ENCODE peak calls at places on chromosomes 3 and 15, in five cellular contexts. J is Peyer's patch, Q is cardiac fibroblast, I is kidney epithelial cell, N is mammary epithelial cell. V is an unnamed sample.

GRCh38 chr3:41338276-41338675 is 139.0 kb downstream of the CTNNB1 start:
- DNase-seq in J (no peak), Q (peak), I (no peak), N (no peak), V (no peak)

GRCh38 chr3:130699765-130700164 is 46.9 kb downstream of the PIK3R4 start:
- DNase-seq in J (no peak), Q (peak), I (no peak), N (peak), V (peak)

GRCh38 chr3:30673425-30674341 is 67.3 kb downstream of the TGFBR2 start:
- DNase-seq in J (no peak), Q (no peak), I (no peak), N (no peak), V (no peak)

GRCh38 chr3:188211476-188211875 is 57.5 kb downstream of the LPP start:
- DNase-seq in J (no peak), Q (peak), I (no peak), N (no peak), V (no peak)

GRCh38 chr3:53162672-53163458 is 1.9 kb downstream of the PRKCD start:
- DNase-seq in J (peak), Q (peak), I (no peak), N (peak), V (no peak)

GRCh38 chr3:31166249-31166885 is 271.9 kb upstream of the GADL1 start:
- DNase-seq in J (no peak), Q (peak), I (peak), N (peak), V (no peak)

GRCh38 chr3:134446800-134447199 is 39.0 kb downstream of the ANAPC13 start:
- DNase-seq in J (no peak), Q (peak), I (no peak), N (peak), V (no peak)

GRCh38 chr3:42013652-42014442 is 51.9 kb upstream of the ULK4 start:
- DNase-seq in J (peak), Q (no peak), I (no peak), N (no peak), V (no peak)

GRCh38 chr3:149783576-149783975 is 8.8 kb downstream of the ANKUB1 start:
- DNase-seq in J (no peak), Q (peak), I (peak), N (peak), V (peak)

GRCh38 chr15:66008920-66009572 is 139.8 kb downstream of the RAB11A start:
- DNase-seq in J (no peak), Q (peak), I (peak), N (peak), V (no peak)

GRCh38 chr3:170356596-170357175 is 829 bp upstream of the SKIL start:
- DNase-seq in J (peak), Q (peak), I (no peak), N (peak), V (no peak)

GRCh38 chr3:116318370-116318769 is 126.9 kb downstream of the LSAMP start:
- DNase-seq in J (no peak), Q (no peak), I (no peak), N (no peak), V (no peak)

GRCh38 chr15:63291507-63291906 is 14.1 kb downstream of the APH1B start:
- DNase-seq in J (no peak), Q (peak), I (peak), N (peak), V (no peak)

GRCh38 chr3:18385706-18386105 is 39.4 kb downstream of the SATB1 start:
- DNase-seq in J (no peak), Q (no peak), I (no peak), N (no peak), V (no peak)

GRCh38 chr15:85773916-85774315 is 20.8 kb downstream of the KLHL25 start:
- DNase-seq in J (no peak), Q (no peak), I (no peak), N (no peak), V (no peak)

GRCh38 chr3:12195231-12195630 is 36.5 kb upstream of the TIMP4 start:
- DNase-seq in J (no peak), Q (peak), I (no peak), N (no peak), V (no peak)

GRCh38 chr15:59746777-59747176 is 57.7 kb upstream of the BNIP2 start:
- DNase-seq in J (no peak), Q (peak), I (no peak), N (no peak), V (no peak)

GRCh38 chr3:58164199-58164879 is 46.4 kb downstream of the DNASE1L3 start:
- DNase-seq in J (no peak), Q (no peak), I (no peak), N (no peak), V (no peak)

GRCh38 chr3:138125548-138126221 is 6.5 kb downstream of the A4GNT start:
- DNase-seq in J (no peak), Q (peak), I (no peak), N (peak), V (no peak)

GRCh38 chr3:126539558-126540250 is 15.7 kb downstream of the CHST13 start:
- DNase-seq in J (no peak), Q (no peak), I (no peak), N (no peak), V (no peak)

GRCh38 chr15:42324308-42324707 is 35.0 kb upstream of the CAPN3 start:
- DNase-seq in J (no peak), Q (peak), I (no peak), N (no peak), V (peak)

GRCh38 chr15:85743392-85744045 is 51.2 kb downstream of the KLHL25 start:
- DNase-seq in J (no peak), Q (no peak), I (no peak), N (no peak), V (no peak)

GRCh38 chr3:148631124-148631903 is 66.4 kb upstream of the AGTR1 start:
- DNase-seq in J (no peak), Q (no peak), I (no peak), N (no peak), V (no peak)

GRCh38 chr3:23712095-23712494 is 93.7 kb upstream of the UBE2E1 start:
- DNase-seq in J (no peak), Q (peak), I (no peak), N (no peak), V (no peak)

GRCh38 chr3:194875581-194876402 is 190.1 kb downstream of the FAM43A start:
- DNase-seq in J (peak), Q (no peak), I (no peak), N (no peak), V (no peak)

GRCh38 chr15:63073497-63074172 is 31.1 kb downstream of the TPM1 start:
- DNase-seq in J (no peak), Q (peak), I (no peak), N (no peak), V (no peak)

GRCh38 chr3:37028329-37028728 is 35.0 kb downstream of the MLH1 start:
- DNase-seq in J (no peak), Q (no peak), I (no peak), N (no peak), V (no peak)

GRCh38 chr3:184737641-184738518 is 26.0 kb upstream of the MAGEF1 start:
- DNase-seq in J (no peak), Q (peak), I (no peak), N (peak), V (no peak)

GRCh38 chr3:43152649-43153048 is 46.8 kb upstream of the POMGNT2 start:
- DNase-seq in J (no peak), Q (peak), I (no peak), N (no peak), V (no peak)

GRCh38 chr15:35519536-35520149 is 26.3 kb downstream of the DPH6 start:
- DNase-seq in J (no peak), Q (peak), I (no peak), N (peak), V (peak)

GRCh38 chr3:30448436-30448835 is 158.0 kb upstream of the TGFBR2 start:
- DNase-seq in J (no peak), Q (no peak), I (no peak), N (no peak), V (no peak)

GRCh38 chr15:43406192-43406591 is 35.3 kb downstream of the TUBGCP4 start:
- DNase-seq in J (no peak), Q (no peak), I (no peak), N (no peak), V (no peak)

GRCh38 chr3:140753865-140754754 is 76.2 kb downstream of the TRIM42 start:
- DNase-seq in J (no peak), Q (no peak), I (no peak), N (peak), V (no peak)

GRCh38 chr15:93372209-93372910 is 283.3 kb upstream of the RGMA start:
- DNase-seq in J (no peak), Q (no peak), I (no peak), N (no peak), V (no peak)

GRCh38 chr3:127068871-127069270 is 86.0 kb downstream of the PLXNA1 start:
- DNase-seq in J (no peak), Q (no peak), I (no peak), N (no peak), V (no peak)

GRCh38 chr3:23808525-23808924 is 2.8 kb downstream of the UBE2E1 start:
- DNase-seq in J (no peak), Q (no peak), I (no peak), N (no peak), V (no peak)

GRCh38 chr3:126679318-126679751 is 24.4 kb upstream of the TXNRD3 start:
- DNase-seq in J (peak), Q (peak), I (no peak), N (peak), V (no peak)

DNA sequence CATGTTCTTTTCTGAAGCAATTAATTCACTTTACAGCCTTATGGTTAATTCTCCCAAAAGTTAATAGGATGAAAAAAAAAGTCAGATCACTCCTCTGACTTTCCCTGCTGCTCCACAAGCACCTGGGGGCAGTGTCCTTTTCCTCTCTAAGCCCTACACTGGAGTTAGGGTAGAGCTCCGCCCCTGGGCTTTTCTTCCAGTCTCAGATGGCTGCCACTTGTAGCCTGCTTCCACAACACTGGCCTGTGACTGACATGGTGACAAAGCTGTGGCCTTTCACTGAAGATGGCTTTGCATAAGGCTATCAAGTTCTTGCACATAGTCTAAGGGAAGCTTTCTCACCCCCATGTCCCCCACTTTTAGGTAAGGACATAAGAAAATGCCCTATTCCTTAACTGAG is 1.3 kb upstream of the MON1A start:
- DNase-seq in J (no peak), Q (no peak), I (no peak), N (no peak), V (no peak)
- TF ChIP-seq CTCF in J (no peak), Q (no peak), I (peak), N (no peak), V (no peak)

GRCh38 chr3:114450008-114450596 is 156.3 kb downstream of the TIGIT start:
- DNase-seq in J (no peak), Q (no peak), I (no peak), N (peak), V (no peak)

GRCh38 chr3:114447545-114447944 is 153.7 kb downstream of the TIGIT start:
- DNase-seq in J (no peak), Q (no peak), I (no peak), N (peak), V (no peak)

GRCh38 chr3:114451051-114451451 is 157.2 kb downstream of the TIGIT start:
- DNase-seq in J (peak), Q (no peak), I (no peak), N (no peak), V (no peak)

GRCh38 chr3:114447950-114448479 is 154.2 kb downstream of the TIGIT start:
- DNase-seq in J (no peak), Q (no peak), I (no peak), N (no peak), V (no peak)

GRCh38 chr3:114449271-114450007 is 155.6 kb downstream of the TIGIT start:
- DNase-seq in J (no peak), Q (no peak), I (no peak), N (peak), V (no peak)
- H3K4me3 ChIP-seq in J (no peak), Q (no peak), I (no peak), N (peak), V (peak)

GRCh38 chr3:193732827-193733226 is 139.8 kb downstream of the OPA1 start:
- DNase-seq in J (no peak), Q (no peak), I (no peak), N (no peak), V (no peak)

GRCh38 chr3:193730976-193731375 is 138.0 kb downstream of the OPA1 start:
- DNase-seq in J (no peak), Q (no peak), I (no peak), N (no peak), V (no peak)

GRCh38 chr3:193731656-193732055 is 138.6 kb downstream of the OPA1 start:
- DNase-seq in J (no peak), Q (no peak), I (no peak), N (no peak), V (no peak)

GRCh38 chr3:193730498-193730897 is 137.5 kb downstream of the OPA1 start:
- DNase-seq in J (no peak), Q (no peak), I (no peak), N (no peak), V (no peak)

GRCh38 chr3:193732391-193732790 is 139.4 kb downstream of the OPA1 start:
- DNase-seq in J (no peak), Q (peak), I (peak), N (peak), V (no peak)
- TF ChIP-seq CTCF in J (no peak), Q (no peak), I (no peak), N (no peak), V (no peak)

GRCh38 chr3:46982581-46982980 is 3.1 kb downstream of the NBEAL2 start:
- DNase-seq in J (no peak), Q (no peak), I (no peak), N (no peak), V (no peak)
- H3K4me3 ChIP-seq in J (no peak), Q (no peak), I (no peak), N (no peak), V (no peak)

DNA sequence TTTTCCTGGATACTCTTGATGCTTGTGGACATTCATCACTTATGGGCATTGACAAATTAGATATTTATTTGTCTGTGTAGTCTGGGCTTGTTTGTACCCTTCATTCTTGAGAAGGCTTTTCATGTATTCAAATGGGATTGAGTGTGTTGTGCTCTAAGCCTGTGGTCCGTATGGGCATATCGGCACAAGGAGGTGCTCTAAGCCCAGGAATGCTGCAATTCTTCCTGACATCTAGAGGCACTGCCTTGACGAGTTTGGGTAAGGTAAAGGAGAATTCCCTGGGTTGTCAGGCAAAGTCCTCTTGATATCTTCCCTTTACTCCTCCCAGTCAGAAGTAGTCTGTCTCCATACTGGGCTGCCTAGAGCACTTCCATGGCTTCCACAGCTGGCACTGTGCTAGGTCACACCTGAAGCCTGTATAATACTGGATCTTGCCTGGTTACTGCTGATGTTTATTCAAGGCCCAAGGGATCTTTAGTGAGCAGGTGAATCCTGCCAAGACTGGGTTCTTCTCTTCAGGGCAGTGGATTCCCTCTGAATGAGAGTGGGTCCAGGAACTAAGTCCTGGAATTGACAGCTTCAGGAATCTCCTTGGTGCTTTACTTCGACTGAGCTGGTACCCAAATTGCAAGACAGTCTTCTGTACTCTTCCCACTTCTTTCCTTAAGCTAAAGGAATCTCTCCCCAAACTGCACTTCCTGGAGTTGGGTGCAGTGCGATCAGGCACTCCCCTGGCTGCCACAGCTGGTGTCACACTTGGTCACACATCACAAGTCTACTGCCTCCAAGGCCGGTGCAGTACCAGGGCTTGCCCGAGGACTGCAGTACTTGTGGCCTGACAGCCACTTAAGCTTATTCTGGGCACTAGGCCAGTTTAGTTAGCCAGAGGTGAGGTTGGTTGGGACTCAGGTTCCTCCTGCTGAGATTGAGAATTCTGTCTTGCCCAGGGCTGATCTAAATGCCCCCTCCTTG is 46.0 kb downstream of the GALK2 start:
- DNase-seq in J (no peak), Q (no peak), I (peak), N (peak), V (no peak)
- TF ChIP-seq CTCF in J (no peak), Q (no peak), I (peak), N (peak), V (no peak)

GRCh38 chr3:86998551-86998950 is 7.6 kb upstream of the VGLL3 start:
- DNase-seq in J (no peak), Q (no peak), I (no peak), N (no peak), V (no peak)

GRCh38 chr3:86995537-86995936 is 4.6 kb upstream of the VGLL3 start:
- DNase-seq in J (no peak), Q (peak), I (no peak), N (peak), V (no peak)

GRCh38 chr3:86991840-86992430 is 986 bp upstream of the VGLL3 start:
- DNase-seq in J (no peak), Q (peak), I (no peak), N (peak), V (no peak)

GRCh38 chr3:86993704-86994103 is 2.8 kb upstream of the VGLL3 start:
- DNase-seq in J (no peak), Q (peak), I (no peak), N (no peak), V (no peak)

DNA sequence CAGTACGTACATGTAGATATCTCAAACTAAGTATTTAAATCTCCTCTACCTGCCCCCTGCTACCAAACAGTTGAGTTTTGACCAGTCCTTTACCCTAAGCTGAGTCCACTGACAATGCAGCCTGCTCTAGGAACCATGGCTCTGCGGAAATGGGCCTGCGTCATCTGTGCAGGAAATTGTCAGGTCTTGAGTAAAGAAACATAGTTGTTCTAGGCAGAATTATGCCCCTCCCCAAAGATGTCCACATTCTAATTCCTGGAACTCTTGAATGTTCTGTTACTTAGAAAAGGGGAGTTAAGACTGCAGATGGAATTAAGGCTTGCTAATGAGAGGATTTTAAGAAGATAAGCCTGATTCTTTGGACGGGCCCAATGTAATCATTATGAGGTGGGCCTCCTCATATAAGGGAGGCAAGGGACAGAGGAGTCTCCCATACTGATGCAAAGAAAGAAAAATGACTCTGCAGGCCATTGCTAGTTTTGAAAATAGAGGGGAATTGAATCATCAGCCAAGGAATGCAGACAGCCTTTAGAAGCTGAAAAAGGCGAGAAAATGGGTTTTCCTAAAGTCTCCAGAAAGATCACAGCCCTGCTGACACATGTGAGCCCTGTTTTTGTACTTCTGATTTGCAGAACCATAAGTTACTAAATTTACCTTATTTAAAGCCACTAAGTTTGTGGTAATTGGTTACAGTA is 5.5 kb upstream of the VGLL3 start:
- DNase-seq in J (no peak), Q (peak), I (no peak), N (no peak), V (no peak)
- H3K4me3 ChIP-seq in J (no peak), Q (no peak), I (no peak), N (no peak), V (no peak)

V was measured in HFF-Myc.